ENCODE peak calls at places on chromosome 21, in six cellular contexts. One of them, this sample, is unnamed.
A peak's percentile ranks its signal among the peaks of the same experiment; 100 is the strongest.

GRCh38 chr21:43362306-43362927 is 64.5 kb downstream of the SIK1 start:
- DNase-seq in upper lobe of right lung: peak; percentile 80
- DNase-seq in non-pigmented ciliary epithelial cell: no peak
- DNase-seq in activated naive CD4-positive, alpha-beta T cell treated with anti-CD3 and anti-CD28 coated beads, Interleukin-2, amount 50 U/mL, for 16 hours: peak; percentile 78
- DNase-seq in ELR: peak; percentile 72
- DNase-seq in HFF-Myc: peak; percentile 37
- DNase-seq in this sample: no peak

GRCh38 chr21:25005388-25005787 is 601.9 kb downstream of the MRPL39 start:
- DNase-seq in upper lobe of right lung: no peak
- DNase-seq in non-pigmented ciliary epithelial cell: no peak
- DNase-seq in activated naive CD4-positive, alpha-beta T cell treated with anti-CD3 and anti-CD28 coated beads, Interleukin-2, amount 50 U/mL, for 16 hours: no peak
- DNase-seq in ELR: peak; percentile 40
- DNase-seq in HFF-Myc: no peak
- DNase-seq in this sample: no peak

GRCh38 chr21:41580758-41581554 is 73.0 kb upstream of the TMPRSS2 start:
- DNase-seq in upper lobe of right lung: peak; percentile 48
- DNase-seq in non-pigmented ciliary epithelial cell: no peak
- DNase-seq in activated naive CD4-positive, alpha-beta T cell treated with anti-CD3 and anti-CD28 coated beads, Interleukin-2, amount 50 U/mL, for 16 hours: no peak
- DNase-seq in ELR: no peak
- DNase-seq in HFF-Myc: no peak
- DNase-seq in this sample: no peak

GRCh38 chr21:41500931-41501381 is 7.0 kb downstream of the TMPRSS2 start:
- DNase-seq in upper lobe of right lung: no peak
- DNase-seq in non-pigmented ciliary epithelial cell: no peak
- DNase-seq in activated naive CD4-positive, alpha-beta T cell treated with anti-CD3 and anti-CD28 coated beads, Interleukin-2, amount 50 U/mL, for 16 hours: no peak
- DNase-seq in ELR: no peak
- DNase-seq in HFF-Myc: no peak
- DNase-seq in this sample: no peak

GRCh38 chr21:35046880-35047229 is 2.2 kb downstream of the RUNX1 start:
- DNase-seq in upper lobe of right lung: no peak
- DNase-seq in non-pigmented ciliary epithelial cell: no peak
- DNase-seq in activated naive CD4-positive, alpha-beta T cell treated with anti-CD3 and anti-CD28 coated beads, Interleukin-2, amount 50 U/mL, for 16 hours: no peak
- DNase-seq in ELR: peak; percentile 76
- DNase-seq in HFF-Myc: peak; percentile 6
- DNase-seq in this sample: no peak

GRCh38 chr21:46005481-46005881 is 23.9 kb downstream of the COL6A1 start:
- DNase-seq in upper lobe of right lung: no peak
- DNase-seq in non-pigmented ciliary epithelial cell: no peak
- DNase-seq in activated naive CD4-positive, alpha-beta T cell treated with anti-CD3 and anti-CD28 coated beads, Interleukin-2, amount 50 U/mL, for 16 hours: no peak
- DNase-seq in ELR: no peak
- DNase-seq in HFF-Myc: no peak
- DNase-seq in this sample: no peak

GRCh38 chr21:38486221-38486620 is 12.1 kb downstream of the ERG start:
- DNase-seq in upper lobe of right lung: no peak
- DNase-seq in non-pigmented ciliary epithelial cell: peak; percentile 70
- DNase-seq in activated naive CD4-positive, alpha-beta T cell treated with anti-CD3 and anti-CD28 coated beads, Interleukin-2, amount 50 U/mL, for 16 hours: no peak
- DNase-seq in ELR: peak; percentile 72
- DNase-seq in HFF-Myc: no peak
- DNase-seq in this sample: no peak

GRCh38 chr21:33924766-33925100 is 9.1 kb upstream of the ATP5PO start:
- DNase-seq in upper lobe of right lung: no peak
- DNase-seq in non-pigmented ciliary epithelial cell: no peak
- DNase-seq in activated naive CD4-positive, alpha-beta T cell treated with anti-CD3 and anti-CD28 coated beads, Interleukin-2, amount 50 U/mL, for 16 hours: no peak
- DNase-seq in ELR: no peak
- DNase-seq in HFF-Myc: no peak
- DNase-seq in this sample: no peak

GRCh38 chr21:27079807-27080206 is 112.9 kb upstream of the ADAMTS5 start:
- DNase-seq in upper lobe of right lung: no peak
- DNase-seq in non-pigmented ciliary epithelial cell: no peak
- DNase-seq in activated naive CD4-positive, alpha-beta T cell treated with anti-CD3 and anti-CD28 coated beads, Interleukin-2, amount 50 U/mL, for 16 hours: no peak
- DNase-seq in ELR: no peak
- DNase-seq in HFF-Myc: no peak
- DNase-seq in this sample: no peak

GRCh38 chr21:45430521-45431501 is 25.8 kb downstream of the COL18A1 start:
- DNase-seq in upper lobe of right lung: no peak
- DNase-seq in non-pigmented ciliary epithelial cell: no peak
- DNase-seq in activated naive CD4-positive, alpha-beta T cell treated with anti-CD3 and anti-CD28 coated beads, Interleukin-2, amount 50 U/mL, for 16 hours: no peak
- DNase-seq in ELR: no peak
- DNase-seq in HFF-Myc: no peak
- DNase-seq in this sample: no peak

GRCh38 chr21:42158846-42159245 is 60.1 kb upstream of the ABCG1 start:
- DNase-seq in upper lobe of right lung: peak; percentile 50
- DNase-seq in non-pigmented ciliary epithelial cell: no peak
- DNase-seq in activated naive CD4-positive, alpha-beta T cell treated with anti-CD3 and anti-CD28 coated beads, Interleukin-2, amount 50 U/mL, for 16 hours: no peak
- DNase-seq in ELR: no peak
- DNase-seq in HFF-Myc: no peak
- DNase-seq in this sample: no peak

GRCh38 chr21:25834376-25834775 is 99.6 kb downstream of the GABPA start:
- DNase-seq in upper lobe of right lung: no peak
- DNase-seq in non-pigmented ciliary epithelial cell: no peak
- DNase-seq in activated naive CD4-positive, alpha-beta T cell treated with anti-CD3 and anti-CD28 coated beads, Interleukin-2, amount 50 U/mL, for 16 hours: no peak
- DNase-seq in ELR: peak; percentile 12
- DNase-seq in HFF-Myc: no peak
- DNase-seq in this sample: no peak

GRCh38 chr21:37863842-37864241 is 52.4 kb downstream of the KCNJ6 start:
- DNase-seq in upper lobe of right lung: no peak
- DNase-seq in non-pigmented ciliary epithelial cell: peak; percentile 71
- DNase-seq in activated naive CD4-positive, alpha-beta T cell treated with anti-CD3 and anti-CD28 coated beads, Interleukin-2, amount 50 U/mL, for 16 hours: no peak
- DNase-seq in ELR: peak; percentile 89
- DNase-seq in HFF-Myc: no peak
- DNase-seq in this sample: no peak

GRCh38 chr21:45618287-45618686 is 25.2 kb upstream of the PCBP3 start:
- DNase-seq in upper lobe of right lung: peak; percentile 58
- DNase-seq in non-pigmented ciliary epithelial cell: no peak
- DNase-seq in activated naive CD4-positive, alpha-beta T cell treated with anti-CD3 and anti-CD28 coated beads, Interleukin-2, amount 50 U/mL, for 16 hours: no peak
- DNase-seq in ELR: peak; percentile 41
- DNase-seq in HFF-Myc: no peak
- DNase-seq in this sample: no peak

GRCh38 chr21:15005391-15005790 is 59.4 kb downstream of the NRIP1 start:
- DNase-seq in upper lobe of right lung: no peak
- DNase-seq in non-pigmented ciliary epithelial cell: no peak
- DNase-seq in activated naive CD4-positive, alpha-beta T cell treated with anti-CD3 and anti-CD28 coated beads, Interleukin-2, amount 50 U/mL, for 16 hours: no peak
- DNase-seq in ELR: peak; percentile 50
- DNase-seq in HFF-Myc: no peak
- DNase-seq in this sample: no peak

GRCh38 chr21:27582246-27582945 is 615.5 kb upstream of the ADAMTS5 start:
- DNase-seq in upper lobe of right lung: no peak
- DNase-seq in non-pigmented ciliary epithelial cell: no peak
- DNase-seq in activated naive CD4-positive, alpha-beta T cell treated with anti-CD3 and anti-CD28 coated beads, Interleukin-2, amount 50 U/mL, for 16 hours: no peak
- DNase-seq in ELR: peak; percentile 31
- DNase-seq in HFF-Myc: no peak
- DNase-seq in this sample: no peak

GRCh38 chr21:35682874-35683549 is 377.3 kb downstream of the SETD4 start:
- DNase-seq in upper lobe of right lung: no peak
- DNase-seq in non-pigmented ciliary epithelial cell: no peak
- DNase-seq in activated naive CD4-positive, alpha-beta T cell treated with anti-CD3 and anti-CD28 coated beads, Interleukin-2, amount 50 U/mL, for 16 hours: no peak
- DNase-seq in ELR: no peak
- DNase-seq in HFF-Myc: no peak
- DNase-seq in this sample: no peak

GRCh38 chr21:44547656-44548331 is 3.5 kb downstream of the KRTAP10-2 start:
- DNase-seq in upper lobe of right lung: peak; percentile 32
- DNase-seq in non-pigmented ciliary epithelial cell: no peak
- DNase-seq in activated naive CD4-positive, alpha-beta T cell treated with anti-CD3 and anti-CD28 coated beads, Interleukin-2, amount 50 U/mL, for 16 hours: peak; percentile 38
- DNase-seq in ELR: no peak
- DNase-seq in HFF-Myc: no peak
- DNase-seq in this sample: no peak

GRCh38 chr21:45161039-45161945 is 86.9 kb downstream of the ADARB1 start:
- DNase-seq in upper lobe of right lung: no peak
- DNase-seq in non-pigmented ciliary epithelial cell: no peak
- DNase-seq in activated naive CD4-positive, alpha-beta T cell treated with anti-CD3 and anti-CD28 coated beads, Interleukin-2, amount 50 U/mL, for 16 hours: no peak
- DNase-seq in ELR: no peak
- DNase-seq in HFF-Myc: no peak
- DNase-seq in this sample: no peak

GRCh38 chr21:31520506-31521163 is 138.9 kb upstream of the SOD1 start:
- DNase-seq in upper lobe of right lung: no peak
- DNase-seq in non-pigmented ciliary epithelial cell: peak; percentile 63
- DNase-seq in activated naive CD4-positive, alpha-beta T cell treated with anti-CD3 and anti-CD28 coated beads, Interleukin-2, amount 50 U/mL, for 16 hours: no peak
- DNase-seq in ELR: no peak
- DNase-seq in HFF-Myc: no peak
- DNase-seq in this sample: no peak

GRCh38 chr21:46062471-46063211 is 35.3 kb upstream of the COL6A2 start:
- DNase-seq in upper lobe of right lung: no peak
- DNase-seq in non-pigmented ciliary epithelial cell: no peak
- DNase-seq in activated naive CD4-positive, alpha-beta T cell treated with anti-CD3 and anti-CD28 coated beads, Interleukin-2, amount 50 U/mL, for 16 hours: no peak
- DNase-seq in ELR: no peak
- DNase-seq in HFF-Myc: no peak
- DNase-seq in this sample: no peak

GRCh38 chr21:42974832-42975820 is 764 bp downstream of the PKNOX1 start:
- DNase-seq in upper lobe of right lung: peak; percentile 80
- DNase-seq in non-pigmented ciliary epithelial cell: no peak
- DNase-seq in activated naive CD4-positive, alpha-beta T cell treated with anti-CD3 and anti-CD28 coated beads, Interleukin-2, amount 50 U/mL, for 16 hours: peak; percentile 77
- DNase-seq in ELR: peak; percentile 63
- DNase-seq in HFF-Myc: no peak
- DNase-seq in this sample: no peak

GRCh38 chr21:40129809-40130208 is 262.6 kb downstream of the PCP4 start:
- DNase-seq in upper lobe of right lung: no peak
- DNase-seq in non-pigmented ciliary epithelial cell: no peak
- DNase-seq in activated naive CD4-positive, alpha-beta T cell treated with anti-CD3 and anti-CD28 coated beads, Interleukin-2, amount 50 U/mL, for 16 hours: no peak
- DNase-seq in ELR: no peak
- DNase-seq in HFF-Myc: no peak
- DNase-seq in this sample: no peak